ENCODE peak calls at places on chromosomes 12 and 14, in six cellular contexts. N, Q, U, D, Y and T are unnamed samples.

GRCh38 chr12:115078988-115079387 is 395.0 kb upstream of the TBX3 start:
- DNase-seq in N (no peak), Q (no peak), U (no peak), D (no peak), Y (no peak), T (no peak)

GRCh38 chr14:66596241-66596985 is 88.5 kb downstream of the GPHN start:
- DNase-seq in N (no peak), Q (no peak), U (no peak), D (no peak), Y (no peak), T (no peak)

GRCh38 chr12:69331846-69332684 is 16.1 kb upstream of the LYZ start:
- DNase-seq in N (no peak), Q (no peak), U (peak; percentile 42), D (no peak), Y (no peak), T (no peak)

GRCh38 chr12:14327717-14328116 is 37.8 kb upstream of the ATF7IP start:
- DNase-seq in N (no peak), Q (peak; percentile 68), U (no peak), D (no peak), Y (no peak), T (no peak)

GRCh38 chr12:32535260-32535999 is 136.1 kb downstream of the FGD4 start:
- DNase-seq in N (no peak), Q (peak; percentile 69), U (peak; percentile 33), D (peak; percentile 61), Y (no peak), T (no peak)

GRCh38 chr12:24109381-24110039 is 160.0 kb upstream of the SOX5 start:
- DNase-seq in N (no peak), Q (peak; percentile 32), U (peak; percentile 21), D (no peak), Y (no peak), T (no peak)

GRCh38 chr14:69629225-69630127 is 18.1 kb downstream of the SUSD6 start:
- DNase-seq in N (no peak), Q (peak; percentile 50), U (no peak), D (no peak), Y (no peak), T (no peak)

GRCh38 chr14:49951946-49952345 is 59.1 kb downstream of the ARF6 start:
- DNase-seq in N (no peak), Q (no peak), U (no peak), D (no peak), Y (no peak), T (no peak)

GRCh38 chr14:23123419-23123818 is 4.4 kb upstream of the CEBPE start:
- DNase-seq in N (no peak), Q (no peak), U (no peak), D (no peak), Y (no peak), T (peak; percentile 13)

GRCh38 chr12:94062194-94062593 is 86.2 kb upstream of the PLXNC1 start:
- DNase-seq in N (no peak), Q (no peak), U (no peak), D (no peak), Y (no peak), T (no peak)

GRCh38 chr14:54333511-54333910 is 63.3 kb upstream of the CDKN3 start:
- DNase-seq in N (no peak), Q (no peak), U (no peak), D (no peak), Y (no peak), T (no peak)

GRCh38 chr14:53180272-53181221 is 27.4 kb upstream of the DDHD1 start:
- DNase-seq in N (peak; percentile 21), Q (peak; percentile 32), U (peak; percentile 93), D (peak; percentile 83), Y (peak; percentile 67), T (no peak)

GRCh38 chr12:117165342-117165741 is 24.9 kb downstream of the FBXO21 start:
- DNase-seq in N (no peak), Q (no peak), U (no peak), D (no peak), Y (no peak), T (no peak)

GRCh38 chr14:96187216-96188050 is 17.2 kb upstream of the BDKRB2 start:
- DNase-seq in N (no peak), Q (peak; percentile 64), U (no peak), D (no peak), Y (no peak), T (no peak)

GRCh38 chr12:90910958-90911357 is 44.0 kb downstream of the CCER1 start:
- DNase-seq in N (no peak), Q (peak; percentile 47), U (no peak), D (no peak), Y (no peak), T (peak; percentile 6)

GRCh38 chr14:72892103-72892878 is 1.6 kb downstream of the DPF3 start:
- DNase-seq in N (no peak), Q (peak; percentile 43), U (peak; percentile 45), D (peak; percentile 43), Y (no peak), T (peak; percentile 31)

GRCh38 chr14:64038857-64039542 is 186.2 kb downstream of the SYNE2 start:
- DNase-seq in N (no peak), Q (peak; percentile 12), U (no peak), D (no peak), Y (no peak), T (no peak)

GRCh38 chr12:53171725-53172329 is 8.7 kb upstream of the ZNF740 start:
- DNase-seq in N (no peak), Q (no peak), U (no peak), D (no peak), Y (no peak), T (no peak)

GRCh38 chr14:33563492-33563891 is 387.4 kb downstream of the EGLN3 start:
- DNase-seq in N (no peak), Q (no peak), U (no peak), D (no peak), Y (no peak), T (peak; percentile 54)

GRCh38 chr12:12899530-12900380 is 8.4 kb downstream of the GPRC5A start:
- DNase-seq in N (no peak), Q (peak; percentile 98), U (no peak), D (no peak), Y (no peak), T (peak; percentile 64)

GRCh38 chr14:25431211-25432076 is 381.5 kb upstream of the STXBP6 start:
- DNase-seq in N (peak; percentile 35), Q (no peak), U (peak; percentile 72), D (peak; percentile 71), Y (peak; percentile 65), T (peak; percentile 15)

GRCh38 chr12:52598966-52599365 is 2.3 kb downstream of the KRT72 start:
- DNase-seq in N (no peak), Q (no peak), U (no peak), D (peak; percentile 15), Y (no peak), T (no peak)

GRCh38 chr12:132323171-132324010 is 6.0 kb downstream of the GALNT9 start:
- DNase-seq in N (no peak), Q (no peak), U (no peak), D (no peak), Y (no peak), T (no peak)

GRCh38 chr14:89254201-89254919 is 162.7 kb downstream of the FOXN3 start:
- DNase-seq in N (no peak), Q (no peak), U (no peak), D (no peak), Y (no peak), T (no peak)

GRCh38 chr12:95365912-95366311 is 108.0 kb upstream of the METAP2 start:
- DNase-seq in N (no peak), Q (no peak), U (no peak), D (no peak), Y (no peak), T (no peak)

GRCh38 chr14:54026671-54027070 is 70.0 kb upstream of the BMP4 start:
- DNase-seq in N (no peak), Q (no peak), U (peak; percentile 44), D (no peak), Y (no peak), T (peak; percentile 1)

GRCh38 chr14:22842211-22843122 is 6.1 kb downstream of the MMP14 start:
- DNase-seq in N (no peak), Q (no peak), U (no peak), D (no peak), Y (peak; percentile 32), T (no peak)

GRCh38 chr14:77275041-77275854 is 4.2 kb upstream of the NGB start:
- DNase-seq in N (peak; percentile 24), Q (no peak), U (no peak), D (no peak), Y (no peak), T (no peak)

GRCh38 chr14:51850651-51851050 is 9.8 kb upstream of the GNG2 start:
- DNase-seq in N (no peak), Q (no peak), U (no peak), D (no peak), Y (no peak), T (no peak)
- H3K23ac ChIP-seq in N (no peak overlapping the region), Q (no peak overlapping the region), U (no peak overlapping the region), D (no peak overlapping the region), Y (no peak overlapping the region), T (no peak overlapping the region)

DNA sequence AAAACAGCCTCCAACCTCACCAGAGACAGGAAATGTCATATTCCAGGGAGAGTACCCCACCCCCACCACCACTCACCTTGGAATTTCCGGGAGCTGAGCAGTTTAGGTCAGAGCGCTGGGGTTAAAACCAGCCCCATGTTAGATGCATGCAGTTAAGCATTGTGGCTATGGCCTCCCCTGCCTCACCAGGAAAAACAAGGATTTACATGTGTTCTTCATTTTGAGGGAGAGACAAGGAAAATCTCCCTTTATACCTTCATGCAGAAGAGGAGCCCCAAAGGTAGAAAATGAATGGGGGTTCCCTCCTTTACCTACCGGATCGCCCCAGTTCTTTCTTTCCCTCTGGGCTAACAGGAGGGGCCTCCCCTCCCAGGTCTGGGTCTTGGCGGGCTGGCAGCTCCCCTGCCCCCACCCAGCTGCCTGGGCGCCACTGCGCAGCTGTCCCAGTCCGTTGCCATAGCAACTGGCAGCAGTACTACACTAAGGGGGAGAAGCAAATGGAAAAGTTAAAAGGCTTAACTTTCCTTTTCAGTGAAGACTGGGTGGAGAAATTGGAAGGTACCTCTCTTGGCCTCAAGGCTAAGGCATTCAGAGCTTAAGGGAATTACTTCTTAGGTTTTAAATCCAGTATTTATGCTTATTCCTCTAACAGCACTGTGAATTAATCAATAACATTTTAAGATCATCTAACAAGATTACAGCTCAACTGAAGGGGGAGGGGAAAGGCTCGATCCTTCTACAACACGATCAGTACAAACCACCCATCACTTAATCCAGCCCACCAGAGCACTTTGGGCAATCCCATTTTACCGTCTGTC is 20.5 kb downstream of the CBX5 start:
- DNase-seq in N (peak; percentile 89), Q (peak; percentile 87), U (peak; percentile 99), D (peak; percentile 98), Y (peak; percentile 89), T (peak; percentile 68)
- H3K4ac ChIP-seq in N (no peak overlapping the region), Q (peak overlapping the region; percentile 97), U (no peak overlapping the region), D (peak overlapping the region; percentile 62), Y (peak overlapping the region; percentile 62), T (no peak overlapping the region)

GRCh38 chr12:7178481-7178880 is 11.0 kb upstream of the PEX5 start:
- DNase-seq in N (no peak), Q (no peak), U (no peak), D (no peak), Y (no peak), T (no peak)

GRCh38 chr12:7176595-7176994 is 12.9 kb upstream of the PEX5 start:
- DNase-seq in N (no peak), Q (no peak), U (no peak), D (no peak), Y (no peak), T (no peak)

GRCh38 chr12:7175493-7175892 is 14.0 kb upstream of the PEX5 start:
- DNase-seq in N (no peak), Q (peak; percentile 47), U (no peak), D (no peak), Y (no peak), T (no peak)

GRCh38 chr12:7180685-7181084 is 8.8 kb upstream of the PEX5 start:
- DNase-seq in N (no peak), Q (peak; percentile 13), U (no peak), D (no peak), Y (no peak), T (no peak)
- H2AK5ac ChIP-seq in N (no peak overlapping the region), Q (no peak overlapping the region), U (no peak overlapping the region), D (no peak overlapping the region), Y (no peak overlapping the region), T (no peak overlapping the region)

GRCh38 chr12:49367381-49368239 is at the start of gene SPATS2:
- DNase-seq in N (no peak), Q (no peak), U (peak; percentile 98), D (peak; percentile 99), Y (peak; percentile 99), T (no peak)
- H3K23ac ChIP-seq in N (peak within 1 kb of the TSS; percentile 94), Q (peak within 1 kb of the TSS; percentile 99), U (no peak within 1 kb of the TSS), D (no peak within 1 kb of the TSS), Y (no peak within 1 kb of the TSS), T (peak within 1 kb of the TSS; percentile 78)